ENCODE peak calls at places on chromosomes 6 and 20, in seven cellular contexts. P is mesendoderm; I is NCI-H524; Z is iPS DF 6.9; A is central memory CD4-positive, alpha-beta T cell; R is stimulated activated CD4-positive, alpha-beta T cell treated with anti-CD3 and anti-CD28 coated beads, Interleukin-4, amount 100 ng/mL, for 1 hour; Y is AG10803. F is an unnamed sample.

GRCh38 chr6:113600556-113601339 is 256.4 kb upstream of the MARCKS start:
- DNase-seq in P (no peak), I (no peak), Z (no peak), A (no peak), R (no peak), Y (no peak), F (peak)

GRCh38 chr6:31752739-31753319 is 9.6 kb upstream of the SAPCD1 start:
- DNase-seq in P (no peak), I (no peak), Z (no peak), A (no peak), R (no peak), Y (peak), F (peak)

GRCh38 chr6:51323056-51323455 is 504.4 kb downstream of the TFAP2B start:
- DNase-seq in P (no peak), I (no peak), Z (no peak), A (no peak), R (no peak), Y (no peak), F (no peak)

GRCh38 chr20:36784900-36785299 is 11.3 kb upstream of the DSN1 start:
- DNase-seq in P (no peak), I (no peak), Z (no peak), A (no peak), R (no peak), Y (peak), F (no peak)

GRCh38 chr6:91653954-91654843 is 1067.3 kb upstream of the MAP3K7 start:
- DNase-seq in P (peak), I (peak), Z (no peak), A (no peak), R (no peak), Y (no peak), F (no peak)

GRCh38 chr20:37095108-37095608 is 639 bp downstream of the RBL1 start:
- DNase-seq in P (no peak), I (no peak), Z (no peak), A (peak), R (peak), Y (no peak), F (no peak)

GRCh38 chr6:95574811-95575210 is 2.5 kb upstream of the MANEA start:
- DNase-seq in P (no peak), I (no peak), Z (no peak), A (no peak), R (no peak), Y (peak), F (peak)

GRCh38 chr20:53871541-53871940 is 198.9 kb downstream of the BCAS1 start:
- DNase-seq in P (no peak), I (no peak), Z (no peak), A (no peak), R (no peak), Y (no peak), F (no peak)

GRCh38 chr6:64280569-64280968 is 645.0 kb downstream of the PHF3 start:
- DNase-seq in P (peak), I (peak), Z (no peak), A (no peak), R (no peak), Y (peak), F (no peak)

GRCh38 chr20:52060794-52061714 is 130.5 kb downstream of the ZFP64 start:
- DNase-seq in P (peak), I (peak), Z (peak), A (no peak), R (no peak), Y (peak), F (peak)

GRCh38 chr20:363319-364078 is 16.6 kb downstream of the NRSN2 start:
- DNase-seq in P (no peak), I (no peak), Z (no peak), A (no peak), R (no peak), Y (peak), F (peak)

GRCh38 chr20:9352740-9353139 is 161.7 kb upstream of the LAMP5 start:
- DNase-seq in P (no peak), I (no peak), Z (no peak), A (no peak), R (no peak), Y (no peak), F (no peak)

GRCh38 chr6:161379828-161380598 is 106.2 kb upstream of the AGPAT4 start:
- DNase-seq in P (no peak), I (no peak), Z (no peak), A (no peak), R (no peak), Y (peak), F (no peak)

GRCh38 chr20:63835031-63835858 is 4.2 kb upstream of the ZBTB46 start:
- DNase-seq in P (peak), I (peak), Z (peak), A (no peak), R (no peak), Y (peak), F (peak)

GRCh38 chr6:149221774-149222070 is 95.8 kb upstream of the TAB2 start:
- DNase-seq in P (no peak), I (no peak), Z (no peak), A (no peak), R (no peak), Y (peak), F (no peak)

GRCh38 chr6:161222706-161223234 is 51.1 kb downstream of the AGPAT4 start:
- DNase-seq in P (no peak), I (no peak), Z (no peak), A (no peak), R (no peak), Y (no peak), F (no peak)

GRCh38 chr6:37365791-37366190 is 12.0 kb downstream of the RNF8 start:
- DNase-seq in P (no peak), I (peak), Z (no peak), A (no peak), R (no peak), Y (peak), F (peak)

GRCh38 chr20:50005378-50006020 is 22.7 kb downstream of the SNAI1 start:
- DNase-seq in P (no peak), I (no peak), Z (no peak), A (no peak), R (no peak), Y (no peak), F (no peak)

GRCh38 chr20:51381557-51381956 is 161.0 kb downstream of the NFATC2 start:
- DNase-seq in P (peak), I (no peak), Z (no peak), A (no peak), R (no peak), Y (no peak), F (no peak)

GRCh38 chr6:44805239-44805849 is 417.8 kb downstream of the CDC5L start:
- DNase-seq in P (no peak), I (no peak), Z (no peak), A (no peak), R (no peak), Y (peak), F (peak)

GRCh38 chr6:29887330-29887818 is 55.0 kb upstream of the HLA-A start:
- DNase-seq in P (peak), I (no peak), Z (no peak), A (peak), R (peak), Y (peak), F (peak)

GRCh38 chr6:84066536-84066935 is 33.0 kb downstream of the MRAP2 start:
- DNase-seq in P (no peak), I (no peak), Z (no peak), A (no peak), R (no peak), Y (no peak), F (no peak)

GRCh38 chr6:151100326-151100725 is 139.4 kb upstream of the AKAP12 start:
- DNase-seq in P (no peak), I (no peak), Z (no peak), A (no peak), R (no peak), Y (no peak), F (no peak)

GRCh38 chr20:31641391-31641790 is 3.7 kb downstream of the COX4I2 start:
- DNase-seq in P (no peak), I (no peak), Z (no peak), A (no peak), R (no peak), Y (no peak), F (no peak)

GRCh38 chr6:153965996-153966395 is 73.0 kb upstream of the OPRM1 start:
- DNase-seq in P (no peak), I (no peak), Z (no peak), A (no peak), R (no peak), Y (peak), F (peak)

GRCh38 chr6:160015778-160016684 is 47.1 kb downstream of the IGF2R start:
- DNase-seq in P (no peak), I (no peak), Z (no peak), A (peak), R (no peak), Y (no peak), F (no peak)

GRCh38 chr6:155075938-155076337 is 80.8 kb downstream of the TIAM2 start:
- DNase-seq in P (no peak), I (no peak), Z (no peak), A (no peak), R (no peak), Y (no peak), F (no peak)

GRCh38 chr6:111817451-111818146 is 55.7 kb downstream of the FYN start:
- DNase-seq in P (no peak), I (no peak), Z (no peak), A (no peak), R (no peak), Y (no peak), F (no peak)

GRCh38 chr6:81575446-81575845 is 177.0 kb downstream of the TENT5A start:
- DNase-seq in P (no peak), I (no peak), Z (no peak), A (no peak), R (no peak), Y (peak), F (no peak)

GRCh38 chr20:420721-421574 is 12.8 kb downstream of the RBCK1 start:
- DNase-seq in P (no peak), I (no peak), Z (no peak), A (no peak), R (no peak), Y (no peak), F (no peak)

GRCh38 chr6:108655840-108656650 is 95.3 kb downstream of the FOXO3 start:
- DNase-seq in P (no peak), I (no peak), Z (no peak), A (no peak), R (no peak), Y (peak), F (peak)

GRCh38 chr6:16846399-16846778 is 85.1 kb upstream of the ATXN1 start:
- DNase-seq in P (no peak), I (no peak), Z (no peak), A (no peak), R (no peak), Y (no peak), F (no peak)

GRCh38 chr6:104356197-104356596 is 503.5 kb downstream of the HACE1 start:
- DNase-seq in P (no peak), I (no peak), Z (no peak), A (no peak), R (no peak), Y (no peak), F (no peak)

GRCh38 chr6:26269406-26270120 is 95.4 kb upstream of the BTN3A2 start:
- DNase-seq in P (no peak), I (no peak), Z (no peak), A (no peak), R (no peak), Y (no peak), F (no peak)

GRCh38 chr6:154572592-154572991 is 62.1 kb upstream of the CNKSR3 start:
- DNase-seq in P (no peak), I (no peak), Z (no peak), A (no peak), R (no peak), Y (no peak), F (peak)

GRCh38 chr6:151063339-151063738 is 176.4 kb upstream of the AKAP12 start:
- DNase-seq in P (no peak), I (no peak), Z (no peak), A (no peak), R (no peak), Y (peak), F (peak)

GRCh38 chr20:58868795-58869194 is 16.3 kb downstream of the GNAS start:
- DNase-seq in P (no peak), I (peak), Z (no peak), A (no peak), R (no peak), Y (no peak), F (no peak)